ENCODE peak calls at places on chromosomes 11 and 22, in six cellular contexts. X is AG09319, R is ureter, J is HuH-7, L is lower leg skin, Q is transverse colon. T is an unnamed sample.

GRCh38 chr22:32058656-32059280 is 15.7 kb downstream of the SLC5A1 start:
- DNase-seq in L (no peak), Q (no peak), X (no peak), R (no peak), J (no peak), T (no peak)

GRCh38 chr11:61919841-61920631 is 2.7 kb upstream of the RAB3IL1 start:
- DNase-seq in J (peak), L (peak), X (no peak), Q (no peak), R (peak), T (peak)

GRCh38 chr11:32032478-32032877 is 58.4 kb upstream of the RCN1 start:
- DNase-seq in L (no peak), J (no peak), R (no peak), Q (no peak), X (no peak), T (no peak)

GRCh38 chr22:47796128-47796908 is 1033.9 kb downstream of the TBC1D22A start:
- DNase-seq in J (no peak), R (no peak), X (no peak), Q (no peak), L (peak), T (no peak)

GRCh38 chr11:96263361-96263763 is 79.6 kb downstream of the MAML2 start:
- DNase-seq in R (no peak), Q (no peak), J (no peak), L (no peak), X (no peak), T (no peak)

GRCh38 chr11:75790986-75791385 is 22.4 kb downstream of the DGAT2 start:
- DNase-seq in J (no peak), X (no peak), L (no peak), R (no peak), Q (no peak), T (no peak)

GRCh38 chr11:5288912-5289525 is 12.7 kb downstream of the OR51B4 start:
- DNase-seq in J (no peak), R (no peak), L (no peak), X (no peak), Q (no peak), T (no peak)

GRCh38 chr22:20211997-20212753 is 55.9 kb downstream of the RTN4R start:
- DNase-seq in Q (peak), J (no peak), L (no peak), X (no peak), R (peak), T (peak)

GRCh38 chr11:8720868-8721739 is 38.5 kb downstream of the RPL27A start:
- DNase-seq in J (no peak), X (no peak), Q (peak), R (peak), L (no peak), T (no peak)

GRCh38 chr11:34492806-34493414 is 20.7 kb downstream of the ELF5 start:
- DNase-seq in R (no peak), J (peak), Q (peak), X (peak), L (peak), T (peak)